ENCODE peak calls at places on chromosomes 6 and 20, in eight cellular contexts. One of them, this sample, is unnamed.

GRCh38 chr20:6600336-6600735 is 167.2 kb upstream of the BMP2 start:
- DNase-seq in pancreas: no peak
- DNase-seq in dorsolateral prefrontal cortex: no peak
- DNase-seq in tibial artery: no peak
- DNase-seq in left lung: no peak
- DNase-seq in heart right ventricle: no peak
- DNase-seq in CD8-positive, alpha-beta memory T cell: no peak
- DNase-seq in heart left ventricle: no peak
- DNase-seq in this sample: no peak

GRCh38 chr20:4087923-4088322 is 72.6 kb upstream of the RNF24 start:
- DNase-seq in heart left ventricle: no peak
- DNase-seq in left lung: no peak
- DNase-seq in heart right ventricle: no peak
- DNase-seq in dorsolateral prefrontal cortex: no peak
- DNase-seq in pancreas: no peak
- DNase-seq in tibial artery: no peak
- DNase-seq in CD8-positive, alpha-beta memory T cell: no peak
- DNase-seq in this sample: no peak

GRCh38 chr6:107936162-107936909 is 21.7 kb downstream of the SEC63 start:
- DNase-seq in tibial artery: no peak
- DNase-seq in pancreas: no peak
- DNase-seq in heart left ventricle: no peak
- DNase-seq in CD8-positive, alpha-beta memory T cell: no peak
- DNase-seq in left lung: no peak
- DNase-seq in heart right ventricle: no peak
- DNase-seq in dorsolateral prefrontal cortex: no peak
- DNase-seq in this sample: no peak

GRCh38 chr6:15876406-15876805 is 213.6 kb upstream of the DTNBP1 start:
- DNase-seq in left lung: no peak
- DNase-seq in CD8-positive, alpha-beta memory T cell: no peak
- DNase-seq in dorsolateral prefrontal cortex: no peak
- DNase-seq in heart right ventricle: no peak
- DNase-seq in pancreas: no peak
- DNase-seq in heart left ventricle: no peak
- DNase-seq in tibial artery: no peak
- DNase-seq in this sample: no peak

GRCh38 chr20:33812673-33813462 is 1.7 kb downstream of the CHMP4B start:
- DNase-seq in dorsolateral prefrontal cortex: no peak
- DNase-seq in CD8-positive, alpha-beta memory T cell: no peak
- DNase-seq in left lung: no peak
- DNase-seq in tibial artery: no peak
- DNase-seq in heart right ventricle: no peak
- DNase-seq in heart left ventricle: no peak
- DNase-seq in pancreas: peak
- DNase-seq in this sample: no peak

GRCh38 chr20:14055127-14055742 is 59.9 kb downstream of the MACROD2 start:
- DNase-seq in heart left ventricle: no peak
- DNase-seq in dorsolateral prefrontal cortex: no peak
- DNase-seq in tibial artery: no peak
- DNase-seq in heart right ventricle: peak
- DNase-seq in CD8-positive, alpha-beta memory T cell: no peak
- DNase-seq in left lung: no peak
- DNase-seq in pancreas: no peak
- DNase-seq in this sample: no peak

GRCh38 chr20:34995696-34996095 is 40.0 kb downstream of the MYH7B start:
- DNase-seq in pancreas: no peak
- DNase-seq in tibial artery: no peak
- DNase-seq in heart right ventricle: no peak
- DNase-seq in left lung: peak
- DNase-seq in dorsolateral prefrontal cortex: no peak
- DNase-seq in heart left ventricle: no peak
- DNase-seq in CD8-positive, alpha-beta memory T cell: no peak
- DNase-seq in this sample: no peak

GRCh38 chr6:112007254-112007653 is 46.6 kb upstream of the CCN6 start:
- DNase-seq in heart left ventricle: no peak
- DNase-seq in tibial artery: no peak
- DNase-seq in CD8-positive, alpha-beta memory T cell: no peak
- DNase-seq in pancreas: no peak
- DNase-seq in heart right ventricle: no peak
- DNase-seq in left lung: no peak
- DNase-seq in dorsolateral prefrontal cortex: no peak
- DNase-seq in this sample: no peak

GRCh38 chr20:60064554-60064953 is 106.3 kb downstream of the CDH26 start:
- DNase-seq in pancreas: no peak
- DNase-seq in tibial artery: no peak
- DNase-seq in left lung: no peak
- DNase-seq in dorsolateral prefrontal cortex: no peak
- DNase-seq in heart left ventricle: no peak
- DNase-seq in heart right ventricle: no peak
- DNase-seq in CD8-positive, alpha-beta memory T cell: no peak
- DNase-seq in this sample: no peak

GRCh38 chr6:112014483-112014882 is 39.4 kb upstream of the CCN6 start:
- DNase-seq in tibial artery: no peak
- DNase-seq in left lung: no peak
- DNase-seq in heart right ventricle: no peak
- DNase-seq in heart left ventricle: no peak
- DNase-seq in CD8-positive, alpha-beta memory T cell: no peak
- DNase-seq in pancreas: no peak
- DNase-seq in dorsolateral prefrontal cortex: no peak
- DNase-seq in this sample: no peak

GRCh38 chr6:18513253-18513798 is 126.2 kb downstream of the RNF144B start:
- DNase-seq in pancreas: no peak
- DNase-seq in left lung: no peak
- DNase-seq in tibial artery: no peak
- DNase-seq in heart right ventricle: no peak
- DNase-seq in heart left ventricle: no peak
- DNase-seq in CD8-positive, alpha-beta memory T cell: no peak
- DNase-seq in dorsolateral prefrontal cortex: no peak
- DNase-seq in this sample: no peak

GRCh38 chr6:92810913-92811312 is 608.4 kb downstream of the EPHA7 start:
- DNase-seq in left lung: no peak
- DNase-seq in pancreas: peak
- DNase-seq in heart left ventricle: no peak
- DNase-seq in tibial artery: no peak
- DNase-seq in CD8-positive, alpha-beta memory T cell: no peak
- DNase-seq in heart right ventricle: no peak
- DNase-seq in dorsolateral prefrontal cortex: no peak
- DNase-seq in this sample: no peak

GRCh38 chr20:24699321-24700165 is 230.1 kb downstream of the SYNDIG1 start:
- DNase-seq in CD8-positive, alpha-beta memory T cell: no peak
- DNase-seq in left lung: no peak
- DNase-seq in pancreas: no peak
- DNase-seq in dorsolateral prefrontal cortex: no peak
- DNase-seq in heart right ventricle: no peak
- DNase-seq in heart left ventricle: peak
- DNase-seq in tibial artery: no peak
- DNase-seq in this sample: peak

GRCh38 chr20:23147964-23148720 is 62.0 kb upstream of the CD93 start:
- DNase-seq in dorsolateral prefrontal cortex: no peak
- DNase-seq in CD8-positive, alpha-beta memory T cell: no peak
- DNase-seq in tibial artery: peak
- DNase-seq in heart left ventricle: peak
- DNase-seq in heart right ventricle: peak
- DNase-seq in left lung: peak
- DNase-seq in pancreas: no peak
- DNase-seq in this sample: peak

GRCh38 chr20:52039746-52040145 is 151.8 kb downstream of the ZFP64 start:
- DNase-seq in pancreas: no peak
- DNase-seq in heart left ventricle: no peak
- DNase-seq in heart right ventricle: no peak
- DNase-seq in dorsolateral prefrontal cortex: no peak
- DNase-seq in tibial artery: no peak
- DNase-seq in left lung: no peak
- DNase-seq in CD8-positive, alpha-beta memory T cell: no peak
- DNase-seq in this sample: no peak

GRCh38 chr6:96836579-96837137 is 619 bp downstream of the GPR63 start:
- DNase-seq in heart right ventricle: no peak
- DNase-seq in CD8-positive, alpha-beta memory T cell: no peak
- DNase-seq in heart left ventricle: no peak
- DNase-seq in left lung: no peak
- DNase-seq in dorsolateral prefrontal cortex: no peak
- DNase-seq in pancreas: no peak
- DNase-seq in tibial artery: no peak
- DNase-seq in this sample: no peak

DNA sequence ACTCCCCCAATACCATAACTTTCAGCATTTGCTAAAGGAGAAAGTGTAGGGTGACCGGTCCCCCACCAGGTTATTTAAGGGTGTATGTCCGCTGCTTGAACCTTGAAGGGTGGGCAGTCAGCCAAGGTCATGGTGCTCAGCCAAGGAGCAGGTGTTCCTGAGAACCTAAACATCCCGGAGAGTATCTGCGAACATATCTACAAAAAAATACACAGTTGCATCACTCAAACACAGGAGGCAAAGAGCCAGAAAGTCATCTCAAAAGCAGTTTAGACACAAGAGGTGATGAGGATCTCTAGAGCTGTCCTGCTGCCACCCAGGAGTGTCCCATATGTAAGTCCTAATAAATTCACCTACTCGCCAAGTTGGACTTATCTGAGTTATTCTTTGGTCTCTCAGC is 11.5 kb downstream of the MBOAT1 start:
- DNase-seq in heart right ventricle: no peak
- DNase-seq in heart left ventricle: no peak
- DNase-seq in left lung: no peak
- DNase-seq in CD8-positive, alpha-beta memory T cell: no peak
- DNase-seq in dorsolateral prefrontal cortex: no peak
- DNase-seq in tibial artery: no peak
- DNase-seq in pancreas: peak
- DNase-seq in this sample: no peak
- H3K27ac ChIP-seq in heart right ventricle: no peak
- H3K27ac ChIP-seq in heart left ventricle: no peak
- H3K27ac ChIP-seq in left lung: peak
- H3K27ac ChIP-seq in CD8-positive, alpha-beta memory T cell: no peak
- H3K27ac ChIP-seq in dorsolateral prefrontal cortex: no peak
- H3K27ac ChIP-seq in tibial artery: no peak
- H3K27ac ChIP-seq in pancreas: peak
- H3K27ac ChIP-seq in this sample: no peak

GRCh38 chr6:32151131-32151884 is 431 bp downstream of the PRRT1 start:
- DNase-seq in CD8-positive, alpha-beta memory T cell: no peak
- DNase-seq in tibial artery: no peak
- DNase-seq in heart left ventricle: no peak
- DNase-seq in heart right ventricle: no peak
- DNase-seq in dorsolateral prefrontal cortex: no peak
- DNase-seq in left lung: no peak
- DNase-seq in pancreas: no peak
- DNase-seq in this sample: no peak

GRCh38 chr6:32149932-32150920 is 1.5 kb downstream of the PRRT1 start:
- DNase-seq in dorsolateral prefrontal cortex: no peak
- DNase-seq in left lung: no peak
- DNase-seq in CD8-positive, alpha-beta memory T cell: no peak
- DNase-seq in tibial artery: no peak
- DNase-seq in heart left ventricle: no peak
- DNase-seq in heart right ventricle: no peak
- DNase-seq in pancreas: no peak
- DNase-seq in this sample: no peak

GRCh38 chr6:32153252-32153834 is 598 bp upstream of the PPT2 start:
- DNase-seq in tibial artery: peak
- DNase-seq in dorsolateral prefrontal cortex: no peak
- DNase-seq in pancreas: no peak
- DNase-seq in heart left ventricle: no peak
- DNase-seq in heart right ventricle: peak
- DNase-seq in left lung: no peak
- DNase-seq in CD8-positive, alpha-beta memory T cell: no peak
- DNase-seq in this sample: peak

GRCh38 chr6:32152414-32153251 is 894 bp upstream of the PRRT1 start:
- DNase-seq in left lung: no peak
- DNase-seq in CD8-positive, alpha-beta memory T cell: no peak
- DNase-seq in dorsolateral prefrontal cortex: no peak
- DNase-seq in heart right ventricle: no peak
- DNase-seq in heart left ventricle: no peak
- DNase-seq in tibial artery: no peak
- DNase-seq in pancreas: no peak
- DNase-seq in this sample: no peak

DNA sequence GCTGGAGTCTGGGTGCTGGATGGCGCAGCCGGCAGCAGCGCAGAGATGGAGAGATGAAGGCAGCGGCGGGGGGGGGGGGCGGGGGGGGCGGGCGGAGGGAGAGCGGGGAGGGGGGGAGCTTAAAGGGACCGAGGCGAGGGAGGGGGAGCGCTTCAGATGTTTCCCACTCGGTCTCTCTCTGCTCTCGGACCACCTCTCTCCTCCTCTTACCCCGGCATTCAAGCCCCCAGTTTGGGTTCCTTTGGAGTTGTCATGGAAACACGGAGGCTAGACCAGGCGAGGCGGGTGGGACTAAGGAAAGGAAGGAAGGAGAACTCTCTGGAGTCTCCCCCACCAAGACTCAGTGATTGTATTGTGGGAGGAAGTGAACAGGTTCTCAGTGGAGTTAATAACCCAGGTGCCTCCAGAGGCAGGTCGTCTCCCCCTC is at the start of gene PRRT1:
- DNase-seq in dorsolateral prefrontal cortex: no peak
- DNase-seq in left lung: no peak
- DNase-seq in CD8-positive, alpha-beta memory T cell: no peak
- DNase-seq in heart right ventricle: no peak
- DNase-seq in heart left ventricle: no peak
- DNase-seq in tibial artery: no peak
- DNase-seq in pancreas: no peak
- DNase-seq in this sample: no peak
- H3K4me3 ChIP-seq in dorsolateral prefrontal cortex: peak
- H3K4me3 ChIP-seq in left lung: peak
- H3K4me3 ChIP-seq in CD8-positive, alpha-beta memory T cell: peak
- H3K4me3 ChIP-seq in heart right ventricle: peak
- H3K4me3 ChIP-seq in heart left ventricle: no peak
- H3K4me3 ChIP-seq in tibial artery: peak
- H3K4me3 ChIP-seq in pancreas: no peak
- H3K4me3 ChIP-seq in this sample: peak

DNA sequence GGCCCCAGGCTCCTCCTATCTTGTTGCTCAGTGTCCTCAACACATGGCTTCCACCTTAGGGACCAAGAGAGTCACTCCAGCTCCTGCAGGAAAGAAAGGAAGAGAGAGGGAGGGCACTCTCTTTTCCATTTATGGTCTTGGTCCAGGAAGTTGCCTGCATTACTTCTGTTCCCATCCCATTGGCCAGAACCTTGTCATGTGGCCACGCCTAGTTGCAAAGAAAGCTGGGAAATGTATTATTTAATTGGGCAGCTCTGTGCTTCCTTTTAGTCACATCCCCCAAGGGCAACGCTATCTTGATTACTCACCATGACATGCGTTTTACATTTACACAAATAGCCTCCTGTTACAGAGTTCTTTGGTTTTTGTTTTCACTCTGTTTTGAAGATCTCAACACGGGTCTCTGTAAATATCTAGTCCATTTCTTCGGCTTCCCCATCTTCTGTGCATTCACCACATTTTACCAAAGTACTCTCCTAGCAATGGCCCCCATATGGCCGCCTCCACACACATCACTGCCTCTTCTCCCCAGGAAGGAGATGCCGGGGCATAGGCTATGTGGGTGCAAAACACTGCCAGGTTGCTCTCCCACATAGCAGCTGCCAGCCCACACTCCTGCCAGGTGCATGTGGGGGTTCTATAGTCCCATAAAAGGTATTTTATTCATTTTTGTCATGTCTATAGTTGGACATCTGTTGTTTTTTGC is 35.7 kb upstream of the ZMYND8 start:
- DNase-seq in dorsolateral prefrontal cortex: no peak
- DNase-seq in pancreas: no peak
- DNase-seq in heart right ventricle: no peak
- DNase-seq in heart left ventricle: no peak
- DNase-seq in left lung: no peak
- DNase-seq in CD8-positive, alpha-beta memory T cell: no peak
- DNase-seq in tibial artery: no peak
- DNase-seq in this sample: no peak
- H3K27ac ChIP-seq in dorsolateral prefrontal cortex: no peak
- H3K27ac ChIP-seq in pancreas: no peak
- H3K27ac ChIP-seq in heart right ventricle: no peak
- H3K27ac ChIP-seq in heart left ventricle: no peak
- H3K27ac ChIP-seq in left lung: peak
- H3K27ac ChIP-seq in CD8-positive, alpha-beta memory T cell: peak
- H3K27ac ChIP-seq in tibial artery: no peak
- H3K27ac ChIP-seq in this sample: no peak

GRCh38 chr6:83333500-83333899 is 97.4 kb downstream of the ME1 start:
- DNase-seq in heart left ventricle: no peak
- DNase-seq in left lung: no peak
- DNase-seq in heart right ventricle: no peak
- DNase-seq in dorsolateral prefrontal cortex: no peak
- DNase-seq in CD8-positive, alpha-beta memory T cell: no peak
- DNase-seq in tibial artery: no peak
- DNase-seq in pancreas: no peak
- DNase-seq in this sample: no peak
- H3K4me3 ChIP-seq in heart left ventricle: no peak
- H3K4me3 ChIP-seq in left lung: no peak
- H3K4me3 ChIP-seq in heart right ventricle: no peak
- H3K4me3 ChIP-seq in dorsolateral prefrontal cortex: no peak
- H3K4me3 ChIP-seq in CD8-positive, alpha-beta memory T cell: no peak
- H3K4me3 ChIP-seq in tibial artery: no peak
- H3K4me3 ChIP-seq in pancreas: no peak
- H3K4me3 ChIP-seq in this sample: no peak